ENCODE peak calls at places on chromosomes 6 and 20, in four cellular contexts. T is AG04450, P is kidney epithelial cell, M is HCT116. Y is an unnamed sample.

GRCh38 chr6:44245391-44245911 is 1.4 kb upstream of the HSP90AB1 start:
- DNase-seq in T (no peak), P (no peak), M (no peak), Y (no peak)

GRCh38 chr6:8103726-8104125 is 1.4 kb upstream of the EEF1E1 start:
- DNase-seq in T (no peak), P (no peak), M (no peak), Y (no peak)

GRCh38 chr6:36560822-36561221 is 13.5 kb upstream of the STK38 start:
- DNase-seq in T (no peak), P (no peak), M (no peak), Y (no peak)

GRCh38 chr6:143061597-143062385 is 1.1 kb downstream of the AIG1 start:
- DNase-seq in T (no peak), P (no peak), M (no peak), Y (no peak)

GRCh38 chr20:50216543-50217206 is 26.0 kb downstream of the CEBPB start:
- DNase-seq in T (no peak), P (no peak), M (no peak), Y (no peak)

GRCh38 chr6:127475135-127475822 is 16.1 kb upstream of the KIAA0408 start:
- DNase-seq in T (no peak), P (no peak), M (no peak), Y (no peak)

GRCh38 chr6:112780498-112781096 is 433.5 kb downstream of the RFPL4B start:
- DNase-seq in T (peak; percentile 55), P (peak; percentile 28), M (peak; percentile 75), Y (peak; percentile 83)

GRCh38 chr20:24670341-24670821 is 201.0 kb downstream of the SYNDIG1 start:
- DNase-seq in T (no peak), P (no peak), M (no peak), Y (no peak)

GRCh38 chr6:100678027-100678426 is 203.1 kb downstream of the ASCC3 start:
- DNase-seq in T (no peak), P (no peak), M (no peak), Y (no peak)

GRCh38 chr6:7697432-7697819 is 28.5 kb upstream of the BMP6 start:
- DNase-seq in T (no peak), P (no peak), M (no peak), Y (peak; percentile 34)

GRCh38 chr20:50630578-50631263 is 60.6 kb downstream of the RIPOR3 start:
- DNase-seq in T (no peak), P (no peak), M (no peak), Y (no peak)

GRCh38 chr6:38604700-38605099 is 35.0 kb downstream of the BTBD9 start:
- DNase-seq in T (no peak), P (peak; percentile 7), M (no peak), Y (peak; percentile 36)

GRCh38 chr20:4828830-4829493 is 107.3 kb downstream of the PRND start:
- DNase-seq in T (no peak), P (no peak), M (no peak), Y (no peak)

GRCh38 chr6:43495409-43495941 is 14.7 kb downstream of the LRRC73 start:
- DNase-seq in T (no peak), P (no peak), M (no peak), Y (no peak)

GRCh38 chr6:42017021-42017643 is 33.2 kb upstream of the TAF8 start:
- DNase-seq in T (peak; percentile 63), P (no peak), M (no peak), Y (peak; percentile 88)

GRCh38 chr20:13243826-13244376 is 22.8 kb downstream of the ISM1 start:
- DNase-seq in T (no peak), P (peak; percentile 42), M (no peak), Y (peak; percentile 16)

GRCh38 chr6:162785632-162786242 is 58.0 kb downstream of the PACRG start:
- DNase-seq in T (no peak), P (no peak), M (no peak), Y (no peak)

GRCh38 chr20:8487715-8488114 is 355.6 kb downstream of the PLCB1 start:
- DNase-seq in T (no peak), P (no peak), M (no peak), Y (no peak)

GRCh38 chr20:53448875-53449274 is 144.8 kb downstream of the ZNF217 start:
- DNase-seq in T (no peak), P (no peak), M (no peak), Y (no peak)

GRCh38 chr20:43331911-43332310 is 125.8 kb upstream of the SRSF6 start:
- DNase-seq in T (no peak), P (no peak), M (no peak), Y (no peak)

GRCh38 chr6:163284151-163284550 is 130.4 kb upstream of the QKI start:
- DNase-seq in T (no peak), P (no peak), M (no peak), Y (peak; percentile 31)

GRCh38 chr6:139753198-139753861 is 378.9 kb upstream of the CITED2 start:
- DNase-seq in T (no peak), P (peak; percentile 55), M (no peak), Y (peak; percentile 72)

GRCh38 chr6:15796844-15797243 is 134.0 kb upstream of the DTNBP1 start:
- DNase-seq in T (no peak), P (no peak), M (no peak), Y (no peak)

GRCh38 chr6:2396856-2397640 is 151.6 kb upstream of the GMDS start:
- DNase-seq in T (peak; percentile 36), P (peak; percentile 57), M (no peak), Y (peak; percentile 25)

GRCh38 chr6:43123691-43124314 is 47.3 kb upstream of the SRF start:
- DNase-seq in T (no peak), P (no peak), M (no peak), Y (no peak)

GRCh38 chr6:130503146-130503545 is 137.3 kb downstream of the TMEM200A start:
- DNase-seq in T (no peak), P (no peak), M (no peak), Y (peak; percentile 34)

GRCh38 chr6:140586426-140587061 is 1212.1 kb upstream of the CITED2 start:
- DNase-seq in T (no peak), P (no peak), M (no peak), Y (no peak)

GRCh38 chr6:111550953-111551352 is 54.7 kb downstream of the TRAF3IP2 start:
- DNase-seq in T (no peak), P (no peak), M (no peak), Y (no peak)

GRCh38 chr6:143014764-143015163 is 45.9 kb upstream of the AIG1 start:
- DNase-seq in T (no peak), P (no peak), M (no peak), Y (no peak)

GRCh38 chr6:89273816-89274215 is 41.3 kb downstream of the GABRR2 start:
- DNase-seq in T (no peak), P (no peak), M (no peak), Y (no peak)

GRCh38 chr20:37513764-37514359 is 7.2 kb upstream of the NNAT start:
- DNase-seq in T (no peak), P (no peak), M (no peak), Y (no peak)

GRCh38 chr6:54846243-54846856 is at the start of gene FAM83B:
- DNase-seq in T (no peak), P (no peak), M (peak; percentile 61), Y (no peak)

GRCh38 chr6:52231411-52232127 is 12.7 kb downstream of the IL17F start:
- DNase-seq in T (no peak), P (no peak), M (no peak), Y (no peak)

GRCh38 chr6:84769247-84769646 is 4.8 kb upstream of the TBX18 start:
- DNase-seq in T (no peak), P (no peak), M (no peak), Y (peak; percentile 62)

GRCh38 chr6:84772428-84773132 is 8.2 kb upstream of the TBX18 start:
- DNase-seq in T (no peak), P (no peak), M (no peak), Y (no peak)

GRCh38 chr6:84768442-84769174 is 4.2 kb upstream of the TBX18 start:
- DNase-seq in T (no peak), P (no peak), M (no peak), Y (peak; percentile 78)

GRCh38 chr6:84771732-84772131 is 7.3 kb upstream of the TBX18 start:
- DNase-seq in T (no peak), P (no peak), M (no peak), Y (no peak)

GRCh38 chr6:84770521-84770920 is 6.1 kb upstream of the TBX18 start:
- DNase-seq in T (no peak), P (no peak), M (no peak), Y (no peak)
- H3K27me3 ChIP-seq in T (peaks cover 86% of the 10 kb centered on the region), P (peaks cover 82% of the 10 kb centered on the region), M (no peaks in the 10 kb centered on the region), Y (no peaks in the 10 kb centered on the region)

GRCh38 chr6:14002176-14002947 is 77.6 kb downstream of the RNF182 start:
- DNase-seq in T (no peak), P (no peak), M (peak; percentile 16), Y (no peak)
- TF ChIP-seq CTCF in T (no peak), P (no peak), M (peak; percentile 10), Y (no peak)

GRCh38 chr6:6164367-6164766 is 156.1 kb downstream of the F13A1 start:
- DNase-seq in T (no peak), P (no peak), M (no peak), Y (no peak)
- H3K27me3 ChIP-seq in T (no peaks in the 10 kb centered on the region), P (no peaks in the 10 kb centered on the region), M (peaks cover 36% of the 10 kb centered on the region), Y (no peaks in the 10 kb centered on the region)

GRCh38 chr20:46955601-46956556 is 61.2 kb downstream of the EYA2 start:
- DNase-seq in T (peak; percentile 39), P (no peak), M (no peak), Y (no peak)
- TF ChIP-seq CTCF in T (no peak), P (no peak), M (no peak), Y (no peak)

DNA sequence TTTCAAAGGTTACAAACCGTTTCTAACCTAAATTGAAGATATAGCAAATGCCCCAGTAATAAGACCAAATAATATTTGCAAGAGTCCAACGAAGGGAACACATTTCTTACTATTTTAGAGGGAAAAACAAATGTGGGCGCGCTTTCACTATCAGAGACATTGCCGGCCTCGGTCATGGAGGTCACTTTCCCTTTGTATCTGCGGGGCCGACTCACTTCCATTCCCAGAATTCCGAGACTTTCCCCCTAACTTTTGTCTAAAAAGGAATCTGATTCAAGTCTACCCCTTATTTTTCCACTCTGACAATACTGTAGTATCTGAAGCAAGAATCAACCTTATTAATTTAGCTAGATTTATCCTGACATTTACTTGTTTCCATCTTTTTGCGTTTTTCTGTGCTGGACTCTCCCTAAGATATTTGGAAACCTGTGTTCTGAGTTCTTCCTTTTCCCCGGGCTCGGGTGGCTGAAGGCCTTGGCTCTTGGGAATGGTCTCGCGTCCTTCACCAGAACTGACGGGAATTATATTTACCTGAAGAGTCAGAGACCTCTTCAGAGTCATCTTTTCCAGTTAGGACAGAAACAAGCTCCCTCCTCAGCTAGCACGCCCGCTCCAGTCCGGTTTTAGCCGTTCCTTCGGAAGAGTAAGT is 71.8 kb upstream of the ZNF184 start:
- DNase-seq in T (no peak), P (no peak), M (no peak), Y (peak; percentile 29)
- H3K27me3 ChIP-seq in T (no peaks in the 10 kb centered on the region), P (peaks cover 4% of the 10 kb centered on the region), M (no peaks in the 10 kb centered on the region), Y (no peaks in the 10 kb centered on the region)

Y was measured in brain microvascular endothelial cell.